ENCODE peak calls at places on chromosomes 6 and 20, in four cellular contexts. O is HCT116, J is body of pancreas, K is psoas muscle. I is an unnamed sample.
A peak's percentile ranks its signal among the peaks of the same experiment; 100 is the strongest.

GRCh38 chr6:77015350-77015749 is 447.9 kb downstream of the HTR1B start:
- DNase-seq in O (no peak), J (no peak), K (no peak), I (peak; percentile 55)

GRCh38 chr20:8933391-8933807 is 135.5 kb upstream of the PLCB4 start:
- DNase-seq in O (no peak), J (no peak), K (no peak), I (no peak)

GRCh38 chr6:135182120-135182992 is 1.2 kb downstream of the MYB start:
- DNase-seq in O (no peak), J (no peak), K (peak; percentile 56), I (no peak)

GRCh38 chr6:91718198-91718597 is 1131.3 kb upstream of the MAP3K7 start:
- DNase-seq in O (no peak), J (no peak), K (no peak), I (no peak)

GRCh38 chr20:21102691-21103311 is 3.4 kb downstream of the LINC00237 start:
- DNase-seq in O (no peak), J (peak; percentile 56), K (peak; percentile 65), I (no peak)

GRCh38 chr6:129340983-129341382 is 369.0 kb downstream of the ARHGAP18 start:
- DNase-seq in O (no peak), J (no peak), K (no peak), I (peak; percentile 87)

GRCh38 chr20:22386300-22386623 is 198.1 kb downstream of the FOXA2 start:
- DNase-seq in O (no peak), J (no peak), K (no peak), I (no peak)

GRCh38 chr20:34538671-34539123 is 19.8 kb upstream of the MAP1LC3A start:
- DNase-seq in O (no peak), J (peak; percentile 51), K (peak; percentile 76), I (peak; percentile 36)

GRCh38 chr6:158703121-158703839 is 53.4 kb downstream of the SYTL3 start:
- DNase-seq in O (no peak), J (peak; percentile 21), K (peak; percentile 87), I (no peak)

GRCh38 chr20:49297605-49298530 is 20.0 kb upstream of the ZNFX1 start:
- DNase-seq in O (no peak), J (no peak), K (no peak), I (no peak)

GRCh38 chr6:151111670-151112069 is 128.1 kb upstream of the AKAP12 start:
- DNase-seq in O (no peak), J (no peak), K (no peak), I (no peak)

GRCh38 chr6:12485226-12485764 is 195.1 kb downstream of the EDN1 start:
- DNase-seq in O (no peak), J (no peak), K (no peak), I (peak; percentile 45)

GRCh38 chr6:119173249-119174084 is 95.0 kb upstream of the FAM184A start:
- DNase-seq in O (no peak), J (no peak), K (no peak), I (no peak)

GRCh38 chr6:11712760-11713159 is 65.8 kb downstream of the ADTRP start:
- DNase-seq in O (no peak), J (no peak), K (peak; percentile 57), I (no peak)

GRCh38 chr6:161369339-161369738 is 95.5 kb upstream of the AGPAT4 start:
- DNase-seq in O (no peak), J (no peak), K (no peak), I (peak; percentile 75)

GRCh38 chr6:153525998-153526397 is 394.9 kb upstream of the RGS17 start:
- DNase-seq in O (no peak), J (no peak), K (no peak), I (no peak)

GRCh38 chr20:8223096-8223870 is 91.2 kb downstream of the PLCB1 start:
- DNase-seq in O (no peak), J (no peak), K (no peak), I (peak; percentile 75)

GRCh38 chr20:36861875-36862801 is 13.8 kb upstream of the TLDC2 start:
- DNase-seq in O (peak; percentile 42), J (peak; percentile 64), K (peak; percentile 90), I (peak; percentile 91)

GRCh38 chr6:8157839-8158238 is 55.5 kb upstream of the EEF1E1 start:
- DNase-seq in O (no peak), J (no peak), K (no peak), I (no peak)

GRCh38 chr6:155455766-155456165 is at the start of gene NOX3:
- DNase-seq in O (no peak), J (no peak), K (no peak), I (no peak)

GRCh38 chr6:159117031-159117430 is 52.2 kb upstream of the FNDC1 start:
- DNase-seq in O (no peak), J (no peak), K (peak; percentile 59), I (peak; percentile 74)

GRCh38 chr6:76120302-76120701 is 47.8 kb upstream of the IMPG1 start:
- DNase-seq in O (no peak), J (no peak), K (no peak), I (no peak)

GRCh38 chr6:15359335-15359862 is 113.5 kb downstream of the JARID2 start:
- DNase-seq in O (no peak), J (no peak), K (no peak), I (no peak)

GRCh38 chr6:110949679-110950285 is 8.7 kb upstream of the GTF3C6 start:
- DNase-seq in O (peak; percentile 12), J (no peak), K (no peak), I (peak; percentile 38)

GRCh38 chr6:45445749-45446454 is 68.2 kb upstream of the SUPT3H start:
- DNase-seq in O (peak; percentile 94), J (peak; percentile 82), K (peak; percentile 62), I (peak; percentile 98)

GRCh38 chr6:43107344-43108062 is 31.4 kb downstream of the PTK7 start:
- DNase-seq in O (no peak), J (no peak), K (no peak), I (no peak)

GRCh38 chr6:28809947-28810654 is 113.7 kb downstream of the TRIM27 start:
- DNase-seq in O (no peak), J (no peak), K (no peak), I (no peak)

GRCh38 chr6:39962831-39963230 is 28.6 kb upstream of the MOCS1 start:
- DNase-seq in O (no peak), J (no peak), K (no peak), I (no peak)

GRCh38 chr6:111870054-111870750 is 3.0 kb downstream of the FYN start:
- DNase-seq in O (no peak), J (no peak), K (no peak), I (no peak)

GRCh38 chr6:52305385-52305784 is 20.8 kb upstream of the MCM3 start:
- DNase-seq in O (no peak), J (no peak), K (no peak), I (no peak)

GRCh38 chr6:41653642-41654432 is 15.6 kb downstream of the MDFI start:
- DNase-seq in O (no peak), J (no peak), K (no peak), I (no peak)
- TF ChIP-seq CTCF in O (no peak), J (no peak), K (no peak), I (no peak)

GRCh38 chr6:42084889-42085288 is 34.6 kb downstream of the TAF8 start:
- DNase-seq in O (no peak), J (no peak), K (no peak), I (no peak)

GRCh38 chr6:42083530-42083929 is 33.2 kb downstream of the TAF8 start:
- DNase-seq in O (no peak), J (no peak), K (peak; percentile 7), I (no peak)

GRCh38 chr6:42086665-42087050 is 36.3 kb downstream of the TAF8 start:
- DNase-seq in O (no peak), J (no peak), K (peak; percentile 36), I (no peak)

GRCh38 chr6:42088101-42088591 is 37.8 kb downstream of the TAF8 start:
- DNase-seq in O (no peak), J (peak; percentile 50), K (no peak), I (peak; percentile 23)

DNA sequence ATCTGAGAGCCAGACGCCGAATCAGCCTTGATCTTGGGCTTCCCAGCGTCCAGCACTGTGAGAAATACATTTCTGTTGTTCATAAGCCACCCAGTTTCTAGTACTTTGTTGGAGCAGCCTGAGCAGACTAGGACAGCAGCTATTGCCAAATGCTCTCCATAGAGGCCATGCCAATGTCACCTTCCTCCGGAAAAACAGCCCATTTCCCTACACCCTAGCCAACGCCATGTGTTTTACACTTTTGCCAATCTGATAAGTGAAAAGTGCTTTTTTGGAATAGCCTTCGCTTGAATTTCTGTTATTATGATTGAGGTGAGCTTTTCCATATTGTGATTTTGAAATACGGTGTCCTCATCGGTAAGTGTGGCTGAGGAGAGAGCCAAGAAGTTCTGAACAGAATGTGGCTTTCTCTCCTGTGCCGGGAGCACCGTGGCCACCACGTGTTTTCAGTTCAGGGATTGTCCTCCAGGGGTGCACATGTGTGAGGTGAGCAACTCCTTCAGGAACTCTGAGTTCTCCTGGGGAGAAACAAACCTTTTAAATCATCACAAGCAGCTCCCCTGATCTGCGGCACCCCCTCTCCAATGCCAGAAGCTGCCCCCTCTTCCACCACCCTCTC is 35.8 kb downstream of the TAF8 start:
- DNase-seq in O (no peak), J (peak; percentile 47), K (peak; percentile 19), I (no peak)
- TF ChIP-seq CTCF in O (peak; percentile 46), J (no peak), K (no peak), I (peak; percentile 51)

GRCh38 chr6:37735722-37736121 is 38.0 kb upstream of the MDGA1 start:
- DNase-seq in O (no peak), J (no peak), K (no peak), I (no peak)

GRCh38 chr6:37731888-37732287 is 34.2 kb upstream of the MDGA1 start:
- DNase-seq in O (no peak), J (no peak), K (no peak), I (no peak)

GRCh38 chr6:37738216-37738615 is 40.5 kb upstream of the MDGA1 start:
- DNase-seq in O (no peak), J (no peak), K (no peak), I (no peak)

DNA sequence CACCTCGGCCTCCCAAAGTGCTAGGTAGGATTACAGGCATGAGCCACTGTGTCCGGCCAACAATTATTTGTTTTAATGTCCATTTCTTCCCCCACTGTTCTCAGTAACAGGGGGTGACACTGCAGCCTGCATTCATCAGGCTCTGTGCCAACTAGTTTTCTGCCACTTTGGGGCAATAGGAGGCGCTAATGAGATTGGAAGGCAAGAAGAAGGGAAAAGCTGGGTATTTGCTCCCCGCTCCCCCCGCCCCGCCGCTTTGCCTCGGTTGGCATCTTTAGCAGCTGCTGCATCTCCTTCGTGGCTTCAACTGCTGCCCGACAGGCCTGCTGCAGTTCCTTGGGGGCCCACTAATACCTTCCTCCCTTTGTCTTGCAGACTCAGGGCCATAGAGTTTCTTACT is 35.0 kb upstream of the MDGA1 start:
- DNase-seq in O (no peak), J (no peak), K (no peak), I (no peak)
- TF ChIP-seq CTCF in O (peak; percentile 24), J (no peak), K (no peak), I (peak; percentile 32)

DNA sequence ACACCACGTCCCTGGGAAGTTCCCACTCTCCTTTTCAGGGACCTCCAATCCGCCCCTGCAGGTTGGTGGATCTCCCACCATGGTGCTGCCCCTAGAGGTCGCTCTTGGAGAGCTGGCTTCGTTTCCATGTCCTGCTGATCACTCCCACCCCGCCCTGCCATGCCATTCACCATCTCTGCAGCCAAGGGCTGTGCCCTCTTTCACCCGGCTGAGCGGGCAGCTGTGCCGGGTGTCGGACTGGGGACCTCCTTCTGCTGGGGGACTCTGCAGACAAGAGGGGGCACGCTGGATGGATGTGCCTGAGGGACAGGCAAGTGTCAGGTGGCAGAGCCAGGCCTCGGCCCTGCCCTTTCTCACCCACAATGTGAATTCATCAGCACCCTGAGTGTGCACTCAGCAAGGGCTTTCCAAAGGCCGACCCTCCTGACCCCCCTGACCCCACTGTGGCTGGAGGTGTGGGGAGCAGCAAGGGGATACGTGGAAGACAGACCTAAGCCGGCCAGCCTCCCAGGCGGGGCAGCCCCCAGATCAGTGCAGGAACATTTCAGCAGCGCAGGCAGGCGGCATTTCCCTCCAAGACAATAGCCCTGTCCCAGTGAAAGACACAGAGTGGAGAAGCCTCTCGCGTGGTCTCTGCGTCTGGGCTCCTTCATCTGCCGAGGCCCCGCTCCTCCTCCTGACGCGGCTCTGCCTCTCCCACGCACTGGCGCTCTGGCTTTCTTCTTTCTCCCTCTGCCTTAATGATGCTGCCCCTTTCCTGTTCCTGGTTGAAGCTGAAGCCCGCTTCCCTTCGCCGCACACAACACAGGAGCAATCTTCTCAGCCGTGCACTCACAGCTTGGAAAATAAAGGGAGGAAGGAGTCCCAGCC is 347.2 kb downstream of the CDH4 start:
- DNase-seq in O (no peak), J (no peak), K (no peak), I (no peak)
- TF ChIP-seq CTCF in O (peak; percentile 19), J (no peak), K (no peak), I (peak; percentile 24)

I was measured in HFFc6.